ENCODE peak calls at places on chromosomes 11 and 22, in eight cellular contexts. F, J, E, M, P, Z, N and A are unnamed samples.
A peak's percentile ranks its signal among the peaks of the same experiment; 100 is the strongest.

GRCh38 chr11:104694259-104695070 is 203.8 kb downstream of the CASP12 start:
- DNase-seq in E (no peak), F (no peak), N (no peak), J (peak; percentile 69), P (no peak), Z (no peak), M (no peak), A (no peak)

GRCh38 chr11:124150684-124151083 is 32.5 kb upstream of the OR10D3 start:
- DNase-seq in J (no peak), P (no peak), E (no peak), F (no peak), M (no peak), Z (no peak), N (no peak), A (no peak)

GRCh38 chr11:9787981-9788521 is 124.2 kb downstream of the SWAP70 start:
- DNase-seq in J (peak; percentile 89), Z (no peak), P (peak; percentile 24), M (no peak), N (no peak), F (no peak), E (no peak), A (no peak)

GRCh38 chr11:36093548-36093947 is 149.7 kb downstream of the LDLRAD3 start:
- DNase-seq in N (no peak), F (no peak), E (no peak), Z (no peak), P (no peak), M (no peak), J (no peak), A (no peak)

GRCh38 chr11:2996976-2997375 is 4.8 kb upstream of the NAP1L4 start:
- DNase-seq in M (peak; percentile 50), J (no peak), P (no peak), F (no peak), N (no peak), E (no peak), Z (no peak), A (no peak)

GRCh38 chr11:32385998-32386397 is 49.3 kb downstream of the WT1 start:
- DNase-seq in M (peak; percentile 68), E (peak; percentile 65), F (no peak), Z (no peak), N (no peak), J (no peak), P (no peak), A (no peak)

GRCh38 chr11:113991718-113992458 is 17.0 kb downstream of the HTR3A start:
- DNase-seq in N (no peak), E (peak; percentile 34), F (no peak), Z (no peak), J (no peak), P (no peak), M (no peak), A (no peak)

GRCh38 chr11:119236891-119237290 is 30.8 kb downstream of the CBL start:
- DNase-seq in P (no peak), N (no peak), M (no peak), Z (no peak), E (no peak), J (no peak), F (no peak), A (no peak)

GRCh38 chr11:94897330-94897768 is 76.0 kb downstream of the CWC15 start:
- DNase-seq in E (peak; percentile 62), P (peak; percentile 39), N (peak; percentile 18), F (no peak), Z (no peak), J (no peak), M (peak; percentile 44), A (no peak)

GRCh38 chr11:71158936-71159335 is 93.4 kb downstream of the SHANK2 start:
- DNase-seq in Z (no peak), M (no peak), P (no peak), N (no peak), E (no peak), F (no peak), J (no peak), A (no peak)

GRCh38 chr22:25051983-25052710 is 99.6 kb downstream of the KIAA1671 start:
- DNase-seq in J (no peak), Z (no peak), F (no peak), N (no peak), E (peak; percentile 9), M (no peak), P (no peak), A (no peak)

GRCh38 chr11:2553886-2554285 is 109.1 kb downstream of the KCNQ1 start:
- DNase-seq in N (no peak), P (no peak), E (peak; percentile 40), Z (no peak), J (no peak), M (no peak), F (no peak), A (peak; percentile 10)

GRCh38 chr11:48063424-48063978 is 83.1 kb downstream of the PTPRJ start:
- DNase-seq in F (no peak), E (peak; percentile 46), Z (no peak), N (no peak), J (peak; percentile 93), P (peak; percentile 33), M (no peak), A (no peak)

GRCh38 chr22:30890689-30891442 is 77.7 kb downstream of the MORC2 start:
- DNase-seq in Z (no peak), M (peak; percentile 90), F (peak; percentile 48), J (no peak), N (no peak), P (no peak), E (peak; percentile 57), A (peak; percentile 60)

GRCh38 chr11:119147604-119148333 is 1.1 kb upstream of the ABCG4 start:
- DNase-seq in E (no peak), J (no peak), F (no peak), P (no peak), M (peak; percentile 58), N (no peak), Z (peak; percentile 53), A (no peak)

GRCh38 chr11:130719516-130719915 is 196.8 kb downstream of the SNX19 start:
- DNase-seq in J (peak; percentile 50), Z (no peak), N (no peak), E (no peak), F (no peak), P (no peak), M (no peak), A (no peak)

GRCh38 chr11:132911186-132911585 is 621.1 kb downstream of the OPCML start:
- DNase-seq in F (no peak), N (no peak), E (no peak), J (peak; percentile 70), P (no peak), Z (no peak), M (no peak), A (no peak)

GRCh38 chr11:130536106-130537040 is 87.9 kb downstream of the ADAMTS15 start:
- DNase-seq in M (no peak), Z (no peak), N (no peak), E (peak; percentile 65), J (no peak), F (no peak), P (no peak), A (no peak)

GRCh38 chr11:2534957-2535672 is 90.3 kb downstream of the KCNQ1 start:
- DNase-seq in J (no peak), M (no peak), E (no peak), P (peak; percentile 8), N (no peak), F (no peak), Z (no peak), A (peak; percentile 24)

GRCh38 chr11:8639655-8640054 is 42.8 kb downstream of the TRIM66 start:
- DNase-seq in Z (no peak), M (no peak), P (no peak), N (no peak), E (no peak), F (no peak), J (no peak), A (no peak)

GRCh38 chr22:27372969-27373670 is 428.4 kb downstream of the MN1 start:
- DNase-seq in F (no peak), N (no peak), P (peak; percentile 31), E (no peak), Z (no peak), J (no peak), M (peak; percentile 62), A (no peak)

GRCh38 chr22:23419931-23420330 is 160.2 kb downstream of the IGLL1 start:
- DNase-seq in N (no peak), M (no peak), E (no peak), J (no peak), Z (no peak), P (no peak), F (no peak), A (no peak)